ENCODE peak calls at places on chromosomes 4 and X, in four cellular contexts. One of them, this sample, is unnamed.

GRCh38 chr4:8239661-8240060 is 29.9 kb upstream of the HTRA3 start:
- DNase-seq in psoas muscle: no peak
- DNase-seq in iPS-NIHi11: no peak
- DNase-seq in RPMI8226: no peak
- DNase-seq in this sample: no peak

GRCh38 chrX:108696690-108697089 is 39.7 kb downstream of the IRS4 start:
- DNase-seq in psoas muscle: no peak
- DNase-seq in iPS-NIHi11: no peak
- DNase-seq in RPMI8226: no peak
- DNase-seq in this sample: no peak

GRCh38 chrX:72042860-72043248 is 88.9 kb downstream of the RTL5 start:
- DNase-seq in psoas muscle: no peak
- DNase-seq in iPS-NIHi11: no peak
- DNase-seq in RPMI8226: no peak
- DNase-seq in this sample: no peak

GRCh38 chr4:80201326-80202151 is 4.2 kb downstream of the PRDM8 start:
- DNase-seq in psoas muscle: peak; percentile 39
- DNase-seq in iPS-NIHi11: no peak
- DNase-seq in RPMI8226: peak; percentile 14
- DNase-seq in this sample: no peak

GRCh38 chr4:186514271-186514950 is 41.0 kb downstream of the MTNR1A start:
- DNase-seq in psoas muscle: no peak
- DNase-seq in iPS-NIHi11: no peak
- DNase-seq in RPMI8226: no peak
- DNase-seq in this sample: no peak

GRCh38 chrX:28586291-28586690 is 955 bp upstream of the IL1RAPL1 start:
- DNase-seq in psoas muscle: no peak
- DNase-seq in iPS-NIHi11: peak; percentile 18
- DNase-seq in RPMI8226: no peak
- DNase-seq in this sample: peak; percentile 23

GRCh38 chrX:39174761-39175417 is 373.6 kb downstream of the MID1IP1 start:
- DNase-seq in psoas muscle: no peak
- DNase-seq in iPS-NIHi11: no peak
- DNase-seq in RPMI8226: peak; percentile 90
- DNase-seq in this sample: no peak

GRCh38 chr4:147370881-147371280 is 110.0 kb upstream of the EDNRA start:
- DNase-seq in psoas muscle: no peak
- DNase-seq in iPS-NIHi11: no peak
- DNase-seq in RPMI8226: no peak
- DNase-seq in this sample: no peak

GRCh38 chr4:85741921-85742591 is 267.1 kb downstream of the ARHGAP24 start:
- DNase-seq in psoas muscle: peak; percentile 18
- DNase-seq in iPS-NIHi11: no peak
- DNase-seq in RPMI8226: peak; percentile 13
- DNase-seq in this sample: peak; percentile 16